ENCODE peak calls at places on chromosome 4, in eight cellular contexts. I is heart left ventricle; Q is aorta; K is NB4; X is CD4-positive, alpha-beta T cell; M is ovary; T is sciatic nerve; G is RKO. P is an unnamed sample.

GRCh38 chr4:74632634-74633033 is 161.7 kb downstream of the BTC start:
- DNase-seq in Q (peak), M (no peak), X (peak), G (peak), I (no peak), K (peak), T (no peak), P (peak)

GRCh38 chr4:151361966-151362365 is 36.6 kb upstream of the SH3D19 start:
- DNase-seq in I (no peak), T (no peak), X (no peak), G (no peak), K (no peak), Q (no peak), M (no peak), P (no peak)

GRCh38 chr4:106369456-106370060 is 980 bp upstream of the GIMD1 start:
- DNase-seq in Q (no peak), X (no peak), K (peak), M (no peak), G (peak), T (no peak), I (no peak), P (peak)

GRCh38 chr4:152708361-152708760 is 28.6 kb upstream of the TMEM154 start:
- DNase-seq in G (no peak), Q (no peak), M (no peak), I (no peak), K (no peak), T (no peak), X (no peak), P (no peak)

GRCh38 chr4:80305466-80305865 is 30.1 kb upstream of the CFAP299 start:
- DNase-seq in M (no peak), X (no peak), T (no peak), I (no peak), Q (no peak), K (no peak), G (peak), P (no peak)

GRCh38 chr4:183852910-183853555 is 52.1 kb upstream of the STOX2 start:
- DNase-seq in T (no peak), K (no peak), Q (no peak), M (no peak), X (no peak), G (no peak), I (no peak), P (no peak)

GRCh38 chr4:24163314-24163713 is 273.5 kb upstream of the PPARGC1A start:
- DNase-seq in G (no peak), T (no peak), K (no peak), M (no peak), Q (no peak), X (no peak), I (no peak), P (no peak)

GRCh38 chr4:75673959-75674328 is 733 bp upstream of the G3BP2 start:
- DNase-seq in M (no peak), X (no peak), T (no peak), Q (no peak), K (no peak), G (peak), I (no peak), P (no peak)

GRCh38 chr4:85210353-85210752 is 243.9 kb upstream of the WDFY3 start:
- DNase-seq in M (no peak), T (no peak), K (no peak), I (no peak), Q (no peak), G (peak), X (no peak), P (no peak)

GRCh38 chr4:81845273-81845672 is 373.6 kb upstream of the RASGEF1B start:
- DNase-seq in I (no peak), K (no peak), G (no peak), X (no peak), Q (no peak), T (no peak), M (no peak), P (no peak)

GRCh38 chr4:122632396-122633143 is 11.7 kb upstream of the IL21 start:
- DNase-seq in M (no peak), K (no peak), G (no peak), I (no peak), T (no peak), Q (no peak), X (no peak), P (no peak)

GRCh38 chr4:161256716-161257115 is 907.1 kb downstream of the FSTL5 start:
- DNase-seq in Q (no peak), X (no peak), I (no peak), T (no peak), K (peak), G (peak), M (no peak), P (no peak)

GRCh38 chr4:121633642-121634041 is 63.1 kb downstream of the ANXA5 start:
- DNase-seq in M (no peak), T (no peak), X (no peak), I (no peak), Q (no peak), K (no peak), G (no peak), P (no peak)

GRCh38 chr4:177047851-177048174 is 255.1 kb upstream of the VEGFC start:
- DNase-seq in I (no peak), G (peak), X (no peak), T (no peak), K (no peak), M (no peak), Q (no peak), P (no peak)